ENCODE peak calls at places on chromosome 19, in nine cellular contexts. One of them, this sample, is unnamed.

GRCh38 chr19:19460258-19460731 is 54.8 kb downstream of the GATAD2A start:
- DNase-seq in HEK293T: no peak
- DNase-seq in tibial artery: no peak
- DNase-seq in neural crest cell: no peak
- DNase-seq in iPS-NIHi11: no peak
- DNase-seq in progenitor cell of endocrine pancreas: no peak
- DNase-seq in omental fat pad: no peak
- DNase-seq in KG1: no peak
- DNase-seq in activated gamma-delta T cell treated with Interleukin-2 at 50 U/mL for 16 hours: peak
- DNase-seq in this sample: no peak

GRCh38 chr19:48918801-48919247 is 14.7 kb upstream of the DHDH start:
- DNase-seq in activated gamma-delta T cell treated with Interleukin-2 at 50 U/mL for 16 hours: no peak
- DNase-seq in KG1: no peak
- DNase-seq in progenitor cell of endocrine pancreas: no peak
- DNase-seq in tibial artery: no peak
- DNase-seq in neural crest cell: peak
- DNase-seq in omental fat pad: no peak
- DNase-seq in HEK293T: peak
- DNase-seq in iPS-NIHi11: peak
- DNase-seq in this sample: peak

GRCh38 chr19:17337675-17338439 is 504 bp downstream of the GTPBP3 start:
- DNase-seq in activated gamma-delta T cell treated with Interleukin-2 at 50 U/mL for 16 hours: no peak
- DNase-seq in omental fat pad: no peak
- DNase-seq in progenitor cell of endocrine pancreas: no peak
- DNase-seq in iPS-NIHi11: peak
- DNase-seq in neural crest cell: no peak
- DNase-seq in tibial artery: no peak
- DNase-seq in HEK293T: peak
- DNase-seq in KG1: no peak
- DNase-seq in this sample: peak

GRCh38 chr19:46898731-46899130 is 37.9 kb downstream of the ARHGAP35 start:
- DNase-seq in neural crest cell: no peak
- DNase-seq in activated gamma-delta T cell treated with Interleukin-2 at 50 U/mL for 16 hours: no peak
- DNase-seq in omental fat pad: no peak
- DNase-seq in HEK293T: no peak
- DNase-seq in tibial artery: no peak
- DNase-seq in iPS-NIHi11: no peak
- DNase-seq in KG1: no peak
- DNase-seq in progenitor cell of endocrine pancreas: no peak
- DNase-seq in this sample: peak

GRCh38 chr19:41324231-41324702 is 14.3 kb downstream of the CCDC97 start:
- DNase-seq in HEK293T: no peak
- DNase-seq in activated gamma-delta T cell treated with Interleukin-2 at 50 U/mL for 16 hours: no peak
- DNase-seq in progenitor cell of endocrine pancreas: no peak
- DNase-seq in KG1: no peak
- DNase-seq in neural crest cell: no peak
- DNase-seq in iPS-NIHi11: no peak
- DNase-seq in omental fat pad: no peak
- DNase-seq in tibial artery: no peak
- DNase-seq in this sample: no peak

GRCh38 chr19:50739841-50740426 is 16.8 kb downstream of the CLEC11A start:
- DNase-seq in progenitor cell of endocrine pancreas: no peak
- DNase-seq in iPS-NIHi11: peak
- DNase-seq in tibial artery: no peak
- DNase-seq in HEK293T: no peak
- DNase-seq in KG1: no peak
- DNase-seq in activated gamma-delta T cell treated with Interleukin-2 at 50 U/mL for 16 hours: no peak
- DNase-seq in neural crest cell: no peak
- DNase-seq in omental fat pad: no peak
- DNase-seq in this sample: peak

GRCh38 chr19:8973501-8974091 is 36.6 kb downstream of the MUC16 start:
- DNase-seq in KG1: peak
- DNase-seq in activated gamma-delta T cell treated with Interleukin-2 at 50 U/mL for 16 hours: no peak
- DNase-seq in progenitor cell of endocrine pancreas: no peak
- DNase-seq in neural crest cell: no peak
- DNase-seq in iPS-NIHi11: peak
- DNase-seq in omental fat pad: no peak
- DNase-seq in HEK293T: peak
- DNase-seq in tibial artery: no peak
- DNase-seq in this sample: peak

GRCh38 chr19:2695288-2695866 is 7.1 kb downstream of the GNG7 start:
- DNase-seq in neural crest cell: peak
- DNase-seq in omental fat pad: no peak
- DNase-seq in progenitor cell of endocrine pancreas: no peak
- DNase-seq in HEK293T: no peak
- DNase-seq in activated gamma-delta T cell treated with Interleukin-2 at 50 U/mL for 16 hours: no peak
- DNase-seq in iPS-NIHi11: no peak
- DNase-seq in KG1: peak
- DNase-seq in tibial artery: peak
- DNase-seq in this sample: no peak

GRCh38 chr19:43956827-43957226 is 5.8 kb downstream of the ZNF221 start:
- DNase-seq in HEK293T: no peak
- DNase-seq in activated gamma-delta T cell treated with Interleukin-2 at 50 U/mL for 16 hours: no peak
- DNase-seq in neural crest cell: no peak
- DNase-seq in tibial artery: no peak
- DNase-seq in KG1: no peak
- DNase-seq in omental fat pad: no peak
- DNase-seq in progenitor cell of endocrine pancreas: no peak
- DNase-seq in iPS-NIHi11: no peak
- DNase-seq in this sample: no peak

GRCh38 chr19:45417151-45417550 is 6.6 kb downstream of the ERCC1 start:
- DNase-seq in tibial artery: no peak
- DNase-seq in KG1: no peak
- DNase-seq in activated gamma-delta T cell treated with Interleukin-2 at 50 U/mL for 16 hours: no peak
- DNase-seq in omental fat pad: no peak
- DNase-seq in progenitor cell of endocrine pancreas: no peak
- DNase-seq in iPS-NIHi11: no peak
- DNase-seq in HEK293T: no peak
- DNase-seq in neural crest cell: no peak
- DNase-seq in this sample: no peak

GRCh38 chr19:18282021-18282787 is 782 bp upstream of the JUND start:
- DNase-seq in KG1: peak
- DNase-seq in neural crest cell: no peak
- DNase-seq in tibial artery: no peak
- DNase-seq in HEK293T: no peak
- DNase-seq in progenitor cell of endocrine pancreas: no peak
- DNase-seq in activated gamma-delta T cell treated with Interleukin-2 at 50 U/mL for 16 hours: no peak
- DNase-seq in omental fat pad: peak
- DNase-seq in iPS-NIHi11: no peak
- DNase-seq in this sample: no peak

GRCh38 chr19:996051-996838 is 4.0 kb upstream of the GRIN3B start:
- DNase-seq in KG1: peak
- DNase-seq in tibial artery: no peak
- DNase-seq in iPS-NIHi11: peak
- DNase-seq in HEK293T: peak
- DNase-seq in omental fat pad: no peak
- DNase-seq in activated gamma-delta T cell treated with Interleukin-2 at 50 U/mL for 16 hours: peak
- DNase-seq in neural crest cell: no peak
- DNase-seq in progenitor cell of endocrine pancreas: no peak
- DNase-seq in this sample: peak